ENCODE peak calls at places on chromosomes 7 and 10, in five cellular contexts. B is sigmoid colon, T is A549, Z is SK-N-SH, D is transverse colon. P is an unnamed sample.

GRCh38 chr7:123148813-123149212 is 51.0 kb downstream of the SLC13A1 start:
- DNase-seq in B (no peak), T (no peak), Z (no peak), D (no peak), P (no peak)

GRCh38 chr7:2024227-2024918 is 208.4 kb downstream of the MAD1L1 start:
- DNase-seq in B (peak; percentile 54), T (no peak), Z (peak; percentile 30), D (no peak), P (no peak)

GRCh38 chr10:58781873-58782488 is 269.3 kb downstream of the BICC1 start:
- DNase-seq in B (no peak), T (peak; percentile 51), Z (peak; percentile 36), D (no peak), P (no peak)

GRCh38 chr10:18437486-18437885 is 213.9 kb downstream of the NSUN6 start:
- DNase-seq in B (no peak), T (no peak), Z (no peak), D (no peak), P (peak; percentile 19)

GRCh38 chr10:86798636-86799035 is 42.2 kb downstream of the BMPR1A start:
- DNase-seq in B (no peak), T (no peak), Z (no peak), D (no peak), P (no peak)

GRCh38 chr7:99221866-99222265 is 14.0 kb upstream of the KPNA7 start:
- DNase-seq in B (peak; percentile 33), T (no peak), Z (no peak), D (no peak), P (no peak)

GRCh38 chr7:35697414-35698175 is 2.7 kb upstream of the HERPUD2 start:
- DNase-seq in B (no peak), T (no peak), Z (no peak), D (no peak), P (no peak)

GRCh38 chr7:78499966-78500365 is 701.4 kb downstream of the PHTF2 start:
- DNase-seq in B (no peak), T (no peak), Z (no peak), D (no peak), P (no peak)

GRCh38 chr7:130845581-130846085 is 111.6 kb upstream of the KLF14 start:
- DNase-seq in B (no peak), T (peak; percentile 73), Z (no peak), D (no peak), P (no peak)

GRCh38 chr10:119521443-119522204 is 20.9 kb downstream of the RGS10 start:
- DNase-seq in B (no peak), T (peak; percentile 61), Z (no peak), D (no peak), P (no peak)
- TF ChIP-seq EP300 in B (no peak), T (no peak), Z (no peak), D (no peak), P (no peak)

GRCh38 chr10:60570941-60571340 is 181.3 kb upstream of the ANK3 start:
- DNase-seq in B (no peak), T (no peak), Z (no peak), D (no peak), P (no peak)
- TF ChIP-seq EP300 in B (no peak), T (no peak), Z (no peak), D (no peak), P (no peak)

DNA sequence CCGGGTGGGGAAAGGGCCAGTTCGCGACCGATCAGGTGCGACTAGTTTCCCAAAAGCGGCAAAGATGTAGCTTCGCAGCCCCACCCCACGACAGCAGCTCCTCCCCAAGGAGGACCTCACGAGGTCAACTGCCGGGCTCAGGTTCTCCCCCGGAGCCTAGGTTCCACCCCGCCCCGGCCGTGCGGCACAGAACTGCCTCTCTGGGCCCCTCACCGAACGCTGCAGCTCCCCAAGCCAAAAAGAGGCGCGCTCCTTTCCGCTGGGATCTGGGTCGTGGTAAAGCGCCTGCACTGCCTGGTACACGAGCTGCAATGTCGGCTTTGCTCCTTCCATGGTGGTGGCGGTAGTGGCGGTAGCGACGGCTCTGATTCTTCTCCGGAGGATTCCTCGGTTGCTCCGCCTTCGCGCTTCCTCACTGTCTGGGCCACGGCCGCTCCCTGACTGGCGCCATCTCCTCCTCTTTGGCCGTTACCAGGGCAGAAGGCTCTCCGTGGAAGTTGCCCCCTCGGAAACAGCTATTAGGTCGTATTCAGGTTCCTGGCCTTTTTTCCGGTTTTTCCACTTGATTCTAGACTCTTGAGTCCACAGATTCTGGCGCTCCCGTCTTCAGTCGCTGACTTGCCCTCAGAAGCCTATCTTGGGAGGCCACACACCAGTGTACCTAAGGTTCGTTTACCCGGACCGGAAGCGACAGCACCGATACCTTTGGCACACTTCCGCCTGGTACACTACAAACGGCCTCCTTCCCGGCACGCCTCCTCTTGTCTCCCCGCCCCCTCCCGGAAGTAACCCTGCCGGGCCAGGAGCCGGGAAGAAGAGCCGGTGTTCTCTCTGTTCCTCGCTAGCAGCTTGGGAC is at the start of gene TNPO3:
- DNase-seq in B (peak; percentile 97), T (peak; percentile 98), Z (peak; percentile 97), D (peak; percentile 96), P (peak; percentile 99)
- TF ChIP-seq EP300 in B (no peak), T (no peak), Z (no peak), D (no peak), P (peak; percentile 25)

GRCh38 chr10:110415809-110416208 is 81.9 kb upstream of the DUSP5 start:
- DNase-seq in B (no peak), T (no peak), Z (no peak), D (no peak), P (no peak)

GRCh38 chr10:110414563-110415309 is 83.0 kb upstream of the DUSP5 start:
- DNase-seq in B (no peak), T (peak; percentile 81), Z (no peak), D (peak; percentile 80), P (no peak)

GRCh38 chr10:110413903-110414562 is 83.7 kb upstream of the DUSP5 start:
- DNase-seq in B (no peak), T (no peak), Z (no peak), D (no peak), P (no peak)

GRCh38 chr10:110411047-110411410 is 86.7 kb upstream of the DUSP5 start:
- DNase-seq in B (peak; percentile 81), T (no peak), Z (no peak), D (no peak), P (no peak)

DNA sequence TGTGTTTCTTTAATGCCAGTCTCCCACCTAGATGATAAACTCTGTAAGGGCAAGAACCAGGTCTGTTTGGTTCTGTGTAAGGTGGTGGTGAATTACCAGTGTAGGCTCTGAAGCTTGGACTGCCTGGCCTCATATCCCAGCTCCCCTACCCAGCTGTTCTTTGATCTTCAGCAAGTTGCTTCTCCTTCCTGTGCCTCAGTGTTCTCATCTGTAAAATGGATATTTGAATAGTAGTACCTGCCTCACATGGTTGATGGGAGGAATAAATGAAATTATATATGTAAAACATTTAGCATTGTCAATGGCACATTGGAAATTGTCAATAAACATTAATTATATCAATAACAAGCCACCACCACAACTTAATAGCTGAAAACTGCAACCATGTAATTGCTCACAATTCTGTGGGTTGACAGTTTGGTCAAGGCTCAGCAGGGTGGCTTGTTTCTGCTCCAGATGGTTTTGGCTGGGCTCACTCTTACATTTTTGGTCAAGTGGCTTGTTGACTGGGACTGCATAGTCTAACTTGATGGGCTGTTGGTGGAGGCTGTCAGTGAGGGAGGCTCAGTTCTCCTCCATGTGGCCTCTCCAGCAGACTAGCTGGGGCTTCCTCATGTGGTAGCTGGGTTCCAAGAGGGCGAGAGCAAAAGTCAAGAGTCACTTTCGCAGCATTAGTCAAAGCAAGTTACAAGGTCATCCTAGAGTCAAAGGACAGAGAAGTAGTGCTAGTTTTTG is 84.5 kb upstream of the DUSP5 start:
- DNase-seq in B (no peak), T (no peak), Z (no peak), D (no peak), P (no peak)
- TF ChIP-seq EP300 in B (no peak), T (no peak), Z (no peak), D (no peak), P (no peak)

GRCh38 chr7:7146837-7147236 is 35.5 kb upstream of the C1GALT1 start:
- DNase-seq in B (no peak), T (no peak), Z (no peak), D (no peak), P (no peak)

GRCh38 chr7:7151285-7151684 is 31.1 kb upstream of the C1GALT1 start:
- DNase-seq in B (no peak), T (no peak), Z (peak; percentile 27), D (no peak), P (no peak)

GRCh38 chr7:7152315-7152714 is 30.0 kb upstream of the C1GALT1 start:
- DNase-seq in B (no peak), T (no peak), Z (no peak), D (no peak), P (no peak)

GRCh38 chr7:7151865-7152264 is 30.5 kb upstream of the C1GALT1 start:
- DNase-seq in B (no peak), T (no peak), Z (no peak), D (no peak), P (no peak)

DNA sequence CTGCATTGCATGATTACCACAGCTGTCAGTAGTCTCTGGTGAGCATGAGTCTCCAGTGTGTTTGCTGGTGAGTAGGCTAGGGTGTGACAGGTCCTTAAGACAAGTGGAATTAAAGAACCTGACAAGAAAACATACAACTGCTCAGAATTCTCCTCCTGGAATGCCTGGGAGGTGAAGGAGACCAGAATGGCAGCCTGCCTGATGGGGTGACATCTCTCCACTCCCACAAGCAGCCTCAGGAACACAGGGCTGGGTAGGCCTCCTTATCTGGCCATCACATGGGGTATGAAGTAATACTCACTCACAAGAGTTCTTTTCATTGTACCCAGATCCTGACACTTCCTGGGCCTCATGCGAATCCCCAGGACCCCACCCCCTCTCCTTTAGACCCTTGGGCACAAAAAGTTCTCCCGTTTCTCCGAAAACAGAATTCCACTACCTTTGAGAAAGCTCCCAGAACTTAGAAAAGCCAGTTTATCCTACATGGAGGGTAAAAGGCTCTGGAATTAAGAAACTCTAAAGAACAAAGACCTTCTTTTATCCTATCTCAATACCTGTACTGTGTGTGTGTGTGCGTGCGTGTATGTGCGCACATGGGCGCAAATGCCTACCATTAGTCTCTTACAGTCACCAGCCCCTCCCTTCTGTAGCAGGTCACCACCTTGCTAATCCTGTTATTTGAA is 33.4 kb upstream of the C1GALT1 start:
- DNase-seq in B (no peak), T (no peak), Z (no peak), D (no peak), P (no peak)
- TF ChIP-seq EP300 in B (no peak), T (no peak), Z (no peak), D (no peak), P (no peak)

GRCh38 chr7:30027915-30028748 is at the start of gene PLEKHA8:
- DNase-seq in B (peak; percentile 93), T (peak; percentile 83), Z (peak; percentile 97), D (peak; percentile 92), P (peak; percentile 94)
- TF ChIP-seq EP300 in B (peak; percentile 77), T (no peak), Z (peak; percentile 18), D (no peak), P (no peak)

GRCh38 chr7:135716677-135717238 is 11.2 kb downstream of the SLC13A4 start:
- DNase-seq in B (no peak), T (no peak), Z (peak; percentile 57), D (no peak), P (no peak)
- TF ChIP-seq EP300 in B (no peak), T (no peak), Z (peak; percentile 70), D (no peak), P (no peak)

DNA sequence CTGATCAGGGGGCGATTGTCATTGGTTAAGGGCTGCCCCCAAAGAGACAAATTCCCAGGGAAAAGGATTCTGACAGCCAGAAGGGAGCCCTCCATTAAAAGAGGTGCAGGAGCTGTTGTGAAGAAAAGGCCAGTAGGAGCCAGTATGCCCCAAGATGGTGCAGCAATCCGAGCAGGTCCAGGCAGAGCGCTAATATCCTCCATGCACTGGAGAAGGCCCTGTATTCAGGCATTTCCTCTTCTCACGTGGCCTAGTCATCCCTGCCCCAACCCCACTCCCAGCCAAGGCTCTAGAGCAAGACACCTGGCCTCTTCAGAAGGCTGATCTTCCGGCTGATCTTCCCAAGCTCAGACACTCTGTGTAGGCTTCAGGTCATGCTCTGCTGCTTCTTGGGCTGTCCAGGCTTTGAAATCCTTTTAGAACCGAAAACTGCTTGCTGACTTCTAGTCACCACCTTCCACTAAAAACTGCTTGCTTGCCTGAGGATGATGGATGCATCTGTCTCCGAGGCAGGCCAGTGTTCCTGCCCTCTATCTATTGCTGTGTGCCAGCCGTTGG is 77.4 kb downstream of the CYP26A1 start:
- DNase-seq in B (no peak), T (no peak), Z (no peak), D (no peak), P (no peak)
- TF ChIP-seq EP300 in B (no peak), T (no peak), Z (no peak), D (no peak), P (no peak)

P was measured in esophagus muscularis mucosa.